ENCODE peak calls at places on chromosomes 12 and 14, in seven cellular contexts. X is HepG2, E is WTC11, C is lower leg skin, I is coronary artery, P is tibial nerve, G is IMR-90. D is an unnamed sample.
A peak's percentile ranks its signal among the peaks of the same experiment; 100 is the strongest.

GRCh38 chr14:49939884-49940510 is 47.1 kb downstream of the ARF6 start:
- DNase-seq in E (no peak), X (no peak), P (no peak), G (no peak), C (no peak), I (no peak), D (no peak)

GRCh38 chr14:30251557-30252100 is 307.3 kb upstream of the G2E3 start:
- DNase-seq in G (no peak), X (no peak), E (no peak), I (no peak), P (no peak), C (no peak), D (no peak)

GRCh38 chr14:94514351-94514750 is 5.1 kb upstream of the SERPINA12 start:
- DNase-seq in X (no peak), I (no peak), P (no peak), G (no peak), C (no peak), E (no peak), D (no peak)

GRCh38 chr14:69673578-69674305 is 62.3 kb downstream of the SUSD6 start:
- DNase-seq in I (no peak), P (no peak), C (no peak), X (no peak), E (no peak), G (no peak), D (no peak)

GRCh38 chr12:100031821-100032220 is 47.1 kb upstream of the ANKS1B start:
- DNase-seq in G (no peak), C (no peak), E (no peak), I (no peak), X (no peak), P (no peak), D (no peak)

GRCh38 chr12:68963456-68963859 is 30.5 kb upstream of the CPM start:
- DNase-seq in P (no peak), E (no peak), I (no peak), G (no peak), X (no peak), C (no peak), D (no peak)

GRCh38 chr12:132162508-132163031 is 18.3 kb downstream of the NOC4L start:
- DNase-seq in P (peak; percentile 31), C (no peak), E (no peak), I (no peak), G (peak; percentile 77), X (no peak), D (no peak)

GRCh38 chr12:40104461-40105264 is 1.2 kb downstream of the SLC2A13 start:
- DNase-seq in P (no peak), C (no peak), X (no peak), G (peak; percentile 2), E (no peak), I (no peak), D (no peak)

GRCh38 chr12:126247936-126248335 is 1182.7 kb downstream of the AACS start:
- DNase-seq in X (no peak), P (no peak), G (no peak), C (no peak), E (no peak), I (no peak), D (no peak)

GRCh38 chr14:94697773-94698556 is 71.9 kb downstream of the GSC start:
- DNase-seq in C (no peak), G (peak; percentile 5), P (no peak), I (no peak), E (no peak), X (no peak), D (no peak)

GRCh38 chr14:62144863-62145262 is 382.6 kb downstream of the SNAPC1 start:
- DNase-seq in X (no peak), E (no peak), G (no peak), C (no peak), I (no peak), P (no peak), D (no peak)

GRCh38 chr12:65740873-65741600 is 83.2 kb upstream of the HMGA2 start:
- DNase-seq in C (peak; percentile 56), E (peak; percentile 97), X (peak; percentile 69), P (peak; percentile 71), I (no peak), G (peak; percentile 74), D (peak; percentile 92)

GRCh38 chr12:10636611-10637010 is 23.2 kb upstream of the MAGOHB start:
- DNase-seq in G (no peak), P (no peak), E (no peak), C (no peak), I (no peak), X (no peak), D (no peak)

GRCh38 chr12:27331927-27332324 is 710 bp upstream of the BMAL2 start:
- DNase-seq in G (no peak), P (no peak), E (no peak), I (no peak), C (no peak), X (no peak), D (no peak)

GRCh38 chr14:53668861-53669260 is 287.8 kb downstream of the BMP4 start:
- DNase-seq in I (no peak), X (no peak), E (no peak), G (peak; percentile 10), C (no peak), P (no peak), D (no peak)

GRCh38 chr14:53663709-53664108 is 292.9 kb downstream of the BMP4 start:
- DNase-seq in X (peak; percentile 76), I (no peak), G (peak; percentile 9), C (no peak), P (no peak), E (peak; percentile 46), D (no peak)
- TF ChIP-seq CTCF in X (peak; percentile 69), I (no peak), G (peak; percentile 38), C (no peak), P (no peak), E (no peak), D (peak; percentile 58)

GRCh38 chr14:73710737-73711136 is 3.4 kb downstream of the PNMA1 start:
- DNase-seq in P (no peak), C (no peak), I (no peak), X (no peak), E (no peak), G (no peak), D (no peak)
- TF ChIP-seq CTCF in P (no peak), C (no peak), I (no peak), X (no peak), E (no peak), G (no peak), D (peak; percentile 34)

DNA sequence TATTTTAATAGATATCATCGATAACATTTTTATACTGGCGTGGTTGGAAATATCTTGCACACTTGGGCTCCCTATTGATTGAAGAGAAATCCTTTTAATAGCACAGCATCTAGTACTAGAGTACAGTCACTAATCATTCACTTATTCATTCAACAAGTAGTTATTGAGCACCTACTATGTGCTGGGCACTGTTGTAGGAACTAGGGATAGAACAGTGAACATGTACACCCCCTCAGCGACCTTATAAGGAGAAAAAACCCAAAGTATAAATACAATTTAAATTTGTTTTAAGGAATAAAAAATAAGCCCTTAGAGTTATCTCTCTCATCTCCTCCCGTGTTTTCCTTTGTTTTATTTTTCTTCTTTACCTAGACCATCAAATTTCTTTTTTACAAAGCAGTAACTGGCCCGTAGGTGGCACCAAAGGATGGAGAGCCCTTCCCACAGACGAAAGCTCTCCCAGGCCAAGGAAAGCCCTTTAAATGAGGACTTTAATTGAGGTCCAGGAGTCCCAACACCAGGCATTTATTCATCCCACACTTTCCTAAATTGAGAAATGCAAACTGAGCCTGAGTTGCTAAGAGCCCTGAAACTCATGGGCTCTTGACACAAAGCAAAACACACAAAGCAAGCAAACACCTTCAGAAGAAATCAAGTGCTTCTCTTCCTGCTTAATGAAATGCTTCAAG is 29.0 kb downstream of the PEBP1 start:
- DNase-seq in P (no peak), X (peak; percentile 10), G (peak; percentile 33), I (no peak), E (peak; percentile 59), C (no peak), D (no peak)
- TF ChIP-seq CTCF in P (peak; percentile 19), X (peak; percentile 44), G (peak; percentile 48), I (peak; percentile 13), E (peak; percentile 36), C (no peak), D (peak; percentile 77)

GRCh38 chr12:1663440-1664132 is 27.3 kb upstream of the ADIPOR2 start:
- DNase-seq in P (no peak), G (no peak), C (no peak), I (no peak), E (no peak), X (no peak), D (no peak)

GRCh38 chr12:1660304-1661187 is 30.3 kb upstream of the ADIPOR2 start:
- DNase-seq in C (peak; percentile 88), X (peak; percentile 55), E (no peak), G (no peak), I (no peak), P (peak; percentile 84), D (no peak)

GRCh38 chr12:1665366-1665765 is 25.5 kb upstream of the ADIPOR2 start:
- DNase-seq in C (no peak), P (no peak), E (no peak), G (no peak), X (no peak), I (no peak), D (no peak)

GRCh38 chr12:1661553-1662335 is 29.1 kb upstream of the ADIPOR2 start:
- DNase-seq in I (peak; percentile 94), P (peak; percentile 83), G (peak; percentile 82), C (peak; percentile 87), E (peak; percentile 71), X (peak; percentile 81), D (peak; percentile 81)

GRCh38 chr12:1662761-1663439 is 28.0 kb upstream of the ADIPOR2 start:
- DNase-seq in P (no peak), E (peak; percentile 91), X (no peak), G (no peak), C (no peak), I (no peak), D (no peak)
- TF ChIP-seq CTCF in P (no peak), E (peak; percentile 53), X (no peak), G (peak; percentile 19), C (no peak), I (no peak), D (peak; percentile 76)

DNA sequence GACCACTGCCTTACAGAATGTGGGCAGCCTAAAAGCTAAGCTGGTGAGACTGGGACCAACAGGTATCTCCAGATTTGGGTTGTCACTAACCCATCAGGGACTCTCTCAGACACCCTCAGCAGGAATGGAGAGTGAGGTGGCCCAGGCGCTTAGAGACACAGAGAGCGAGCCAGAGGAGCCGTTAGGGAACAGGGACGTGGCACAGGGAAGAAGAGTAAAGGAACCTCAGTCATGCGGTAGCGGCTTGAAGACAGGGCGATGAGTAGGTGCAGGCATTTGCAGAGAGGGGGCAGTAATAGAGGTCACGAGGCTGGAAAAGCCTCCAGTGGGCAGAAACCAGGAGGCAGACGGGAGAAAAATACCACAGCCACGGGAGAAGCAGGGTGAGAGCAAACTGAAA is 158.0 kb upstream of the CCND2 start:
- DNase-seq in I (no peak), X (no peak), P (no peak), E (peak; percentile 45), G (no peak), C (no peak), D (peak; percentile 40)
- TF ChIP-seq CTCF in I (no peak), X (no peak), P (no peak), E (no peak), G (no peak), C (no peak), D (no peak)

DNA sequence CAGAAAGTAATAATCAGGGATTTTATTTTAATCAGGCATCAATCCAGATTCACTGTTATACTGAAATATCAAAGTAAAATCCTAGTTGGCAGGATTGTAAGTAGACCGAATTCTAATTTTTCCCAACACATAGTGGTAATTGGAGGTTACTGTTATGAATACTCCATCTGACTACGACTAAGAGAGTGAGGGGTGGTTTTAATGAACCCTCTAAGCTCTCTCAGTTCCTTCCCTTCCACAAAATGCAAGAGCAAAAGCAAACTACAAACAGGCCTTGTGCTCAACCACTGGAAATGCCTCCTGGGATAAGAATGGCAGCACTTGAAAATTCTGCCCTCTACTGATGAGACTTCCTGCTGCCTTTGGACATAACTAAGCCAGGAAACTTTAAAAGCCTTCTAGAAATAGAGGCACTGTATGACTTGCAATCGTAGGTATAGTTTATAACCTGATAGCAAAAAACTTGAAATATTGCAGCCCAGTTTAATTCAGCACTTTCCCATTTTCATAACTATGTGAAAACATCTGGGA is 184.8 kb downstream of the SLC16A7 start:
- DNase-seq in E (no peak), G (peak; percentile 47), I (no peak), P (no peak), C (no peak), X (peak; percentile 7), D (no peak)
- TF ChIP-seq CTCF in E (no peak), G (peak; percentile 32), I (no peak), P (no peak), C (no peak), X (peak; percentile 35), D (peak; percentile 46)